ENCODE peak calls at places on chromosomes 13 and 19, in four cellular contexts. One of them, this sample, is unnamed.

GRCh38 chr13:80399340-80400163 is 58.6 kb upstream of the SPRY2 start:
- DNase-seq in AG04450: no peak
- DNase-seq in cardiac muscle cell: no peak
- DNase-seq in epithelial cell of prostate: peak
- DNase-seq in this sample: no peak

GRCh38 chr19:17448190-17448967 is at the start of gene TMEM221:
- DNase-seq in cardiac muscle cell: peak
- DNase-seq in epithelial cell of prostate: no peak
- DNase-seq in AG04450: no peak
- DNase-seq in this sample: no peak

GRCh38 chr13:99383946-99384345 is 76.7 kb upstream of the GPR183 start:
- DNase-seq in epithelial cell of prostate: no peak
- DNase-seq in AG04450: no peak
- DNase-seq in cardiac muscle cell: no peak
- DNase-seq in this sample: no peak

GRCh38 chr13:23433171-23434153 is at the start of gene SACS:
- DNase-seq in epithelial cell of prostate: no peak
- DNase-seq in AG04450: no peak
- DNase-seq in cardiac muscle cell: peak
- DNase-seq in this sample: peak

GRCh38 chr13:74131206-74131605 is 3.0 kb downstream of the KLF12 start:
- DNase-seq in AG04450: no peak
- DNase-seq in epithelial cell of prostate: no peak
- DNase-seq in cardiac muscle cell: no peak
- DNase-seq in this sample: no peak

GRCh38 chr13:60047943-60048342 is 115.8 kb downstream of the DIAPH3 start:
- DNase-seq in cardiac muscle cell: peak
- DNase-seq in epithelial cell of prostate: no peak
- DNase-seq in AG04450: no peak
- DNase-seq in this sample: no peak

GRCh38 chr13:61728468-61728867 is 312.8 kb upstream of the PCDH20 start:
- DNase-seq in AG04450: no peak
- DNase-seq in cardiac muscle cell: peak
- DNase-seq in epithelial cell of prostate: no peak
- DNase-seq in this sample: no peak

GRCh38 chr13:29411493-29411892 is 184.0 kb downstream of the SLC7A1 start:
- DNase-seq in epithelial cell of prostate: no peak
- DNase-seq in AG04450: no peak
- DNase-seq in cardiac muscle cell: peak
- DNase-seq in this sample: no peak

GRCh38 chr19:30371157-30371845 is 883 bp upstream of the ZNF536 start:
- DNase-seq in cardiac muscle cell: no peak
- DNase-seq in AG04450: no peak
- DNase-seq in epithelial cell of prostate: no peak
- DNase-seq in this sample: no peak

GRCh38 chr19:16085115-16085514 is 8.8 kb downstream of the TPM4 start:
- DNase-seq in epithelial cell of prostate: no peak
- DNase-seq in cardiac muscle cell: peak
- DNase-seq in AG04450: no peak
- DNase-seq in this sample: no peak
- H3K27ac ChIP-seq in epithelial cell of prostate: peak
- H3K27ac ChIP-seq in cardiac muscle cell: no peak
- H3K27ac ChIP-seq in AG04450: peak
- H3K27ac ChIP-seq in this sample: no peak

GRCh38 chr19:1920644-1921043 is 15.4 kb downstream of the ADAT3 start:
- DNase-seq in AG04450: no peak
- DNase-seq in cardiac muscle cell: no peak
- DNase-seq in epithelial cell of prostate: no peak
- DNase-seq in this sample: no peak

GRCh38 chr19:1921825-1922224 is 16.6 kb downstream of the ADAT3 start:
- DNase-seq in epithelial cell of prostate: no peak
- DNase-seq in cardiac muscle cell: no peak
- DNase-seq in AG04450: no peak
- DNase-seq in this sample: no peak

GRCh38 chr19:1921326-1921725 is 16.1 kb downstream of the ADAT3 start:
- DNase-seq in cardiac muscle cell: no peak
- DNase-seq in AG04450: no peak
- DNase-seq in epithelial cell of prostate: no peak
- DNase-seq in this sample: no peak

GRCh38 chr19:1917926-1918325 is 12.7 kb downstream of the ADAT3 start:
- DNase-seq in AG04450: no peak
- DNase-seq in epithelial cell of prostate: no peak
- DNase-seq in cardiac muscle cell: no peak
- DNase-seq in this sample: no peak

GRCh38 chr19:1918975-1919374 is 13.8 kb downstream of the ADAT3 start:
- DNase-seq in cardiac muscle cell: no peak
- DNase-seq in epithelial cell of prostate: no peak
- DNase-seq in AG04450: no peak
- DNase-seq in this sample: no peak
- H3K27ac ChIP-seq in cardiac muscle cell: no peak
- H3K27ac ChIP-seq in epithelial cell of prostate: no peak
- H3K27ac ChIP-seq in AG04450: no peak
- H3K27ac ChIP-seq in this sample: no peak

DNA sequence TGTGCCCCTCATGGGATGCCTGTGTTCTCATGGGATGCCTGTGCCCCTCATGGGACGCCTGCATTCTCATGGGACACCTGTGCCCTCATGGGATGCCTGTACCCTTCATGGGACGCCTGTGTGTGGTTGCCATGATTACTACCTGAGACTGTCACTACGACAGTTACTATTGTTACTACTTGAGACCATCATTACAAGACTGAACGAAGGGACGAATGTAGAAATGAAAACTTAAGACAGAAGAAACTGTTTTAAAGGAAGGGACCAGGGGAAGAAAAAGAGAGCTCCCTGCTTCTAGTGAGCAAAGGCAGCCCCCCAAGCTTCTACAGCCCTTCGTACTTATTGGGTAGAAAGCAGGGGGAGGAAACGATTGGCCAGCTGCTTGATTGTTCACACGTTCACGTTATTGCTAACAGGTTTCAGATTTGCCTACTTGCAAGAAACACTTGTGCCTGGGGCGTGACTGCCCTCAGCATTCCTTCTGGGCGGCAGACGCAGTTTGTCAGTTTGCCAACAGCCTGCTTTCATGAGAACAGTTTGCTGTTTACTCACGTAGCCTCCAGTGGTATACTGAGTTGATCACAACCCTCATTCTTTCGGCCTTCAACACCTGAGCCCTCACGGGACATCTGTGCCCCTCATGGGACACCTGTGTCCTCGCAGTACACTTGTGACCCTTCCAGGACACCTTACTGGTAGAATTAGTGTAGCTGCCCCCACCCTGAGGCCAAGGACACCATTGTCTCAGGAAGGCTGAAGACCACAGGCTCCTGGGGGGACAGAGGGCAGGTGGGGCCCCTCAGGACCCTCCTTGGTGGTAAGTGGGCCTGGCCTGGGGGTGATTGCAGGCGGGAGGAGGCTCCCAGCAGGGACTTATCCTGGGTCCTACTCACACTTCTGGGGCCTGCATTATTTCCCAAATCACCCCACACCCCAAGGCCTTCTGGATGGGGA is 2.5 kb upstream of the S1PR4 start:
- DNase-seq in cardiac muscle cell: no peak
- DNase-seq in epithelial cell of prostate: peak
- DNase-seq in AG04450: no peak
- DNase-seq in this sample: no peak
- H3K27ac ChIP-seq in cardiac muscle cell: no peak
- H3K27ac ChIP-seq in epithelial cell of prostate: peak
- H3K27ac ChIP-seq in AG04450: no peak
- H3K27ac ChIP-seq in this sample: no peak

GRCh38 chr19:42472402-42473147 is 29.8 kb upstream of the CXCL17 start:
- DNase-seq in cardiac muscle cell: no peak
- DNase-seq in AG04450: no peak
- DNase-seq in epithelial cell of prostate: no peak
- DNase-seq in this sample: no peak

GRCh38 chr19:42474743-42475142 is 32.0 kb upstream of the CXCL17 start:
- DNase-seq in epithelial cell of prostate: no peak
- DNase-seq in AG04450: no peak
- DNase-seq in cardiac muscle cell: no peak
- DNase-seq in this sample: no peak

GRCh38 chr19:42471554-42472249 is 29.0 kb upstream of the CXCL17 start:
- DNase-seq in AG04450: no peak
- DNase-seq in cardiac muscle cell: peak
- DNase-seq in epithelial cell of prostate: no peak
- DNase-seq in this sample: no peak

GRCh38 chr19:42475366-42475765 is 32.6 kb upstream of the CXCL17 start:
- DNase-seq in epithelial cell of prostate: no peak
- DNase-seq in AG04450: no peak
- DNase-seq in cardiac muscle cell: no peak
- DNase-seq in this sample: no peak

DNA sequence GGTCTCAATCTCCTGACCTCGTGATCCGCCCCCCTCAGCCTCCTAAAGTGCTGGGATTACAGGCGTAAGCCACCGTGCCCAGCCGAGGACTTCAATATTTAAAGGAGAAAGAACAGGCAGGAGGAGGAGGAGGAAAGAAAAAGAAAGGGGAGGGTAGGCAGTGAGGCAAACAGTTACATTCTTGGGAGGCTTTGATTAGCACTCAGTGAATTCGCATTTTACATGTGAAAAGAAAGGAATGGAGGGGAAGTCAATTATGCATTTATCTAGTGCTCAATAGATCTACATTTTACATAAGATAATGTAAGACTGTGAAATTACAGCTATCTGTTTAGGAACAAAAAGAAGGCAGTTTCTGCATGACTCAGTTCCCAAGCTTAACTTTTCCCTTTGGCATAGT is 30.9 kb upstream of the CXCL17 start:
- DNase-seq in cardiac muscle cell: no peak
- DNase-seq in epithelial cell of prostate: no peak
- DNase-seq in AG04450: no peak
- DNase-seq in this sample: no peak
- H3K27ac ChIP-seq in cardiac muscle cell: no peak
- H3K27ac ChIP-seq in epithelial cell of prostate: no peak
- H3K27ac ChIP-seq in AG04450: no peak
- H3K27ac ChIP-seq in this sample: no peak

DNA sequence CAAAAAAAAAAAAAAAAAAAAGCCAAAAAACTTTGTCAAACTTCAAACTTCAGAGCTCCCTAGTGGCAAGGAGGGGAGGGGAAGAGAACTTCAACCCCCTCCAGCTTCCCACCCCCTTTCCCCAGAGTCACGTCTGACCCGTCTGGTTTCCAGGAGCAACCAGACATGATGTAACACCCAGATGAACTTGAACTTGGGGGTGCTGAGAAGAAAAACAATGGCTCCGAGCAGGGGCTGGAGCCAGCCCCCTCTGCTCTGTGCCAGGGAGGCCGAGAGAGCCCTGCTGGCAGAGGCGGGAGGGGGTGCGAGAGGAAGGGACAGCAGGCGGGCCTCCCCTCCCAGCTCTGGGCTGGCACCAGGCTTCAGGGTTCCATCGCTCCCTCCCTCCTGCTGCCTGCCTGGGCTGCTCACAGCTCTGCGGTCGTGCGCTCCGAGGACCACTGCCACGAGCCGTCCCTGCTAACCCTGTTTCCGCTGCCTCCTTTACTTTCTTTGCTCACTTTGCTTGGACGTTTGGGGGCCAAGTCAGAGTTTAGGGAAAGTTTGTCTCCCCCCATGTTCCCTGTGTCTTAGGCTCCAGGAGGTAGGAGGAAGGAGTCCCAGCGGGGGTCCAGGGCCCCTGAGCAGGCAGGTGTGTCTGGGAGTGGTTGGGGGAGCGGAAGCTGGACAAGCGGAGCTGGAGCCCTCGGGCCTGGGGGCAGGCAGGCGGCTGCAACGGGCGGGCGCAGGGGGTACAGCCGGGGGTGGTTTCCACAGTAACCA is 11.1 kb downstream of the LYL1 start:
- DNase-seq in epithelial cell of prostate: no peak
- DNase-seq in cardiac muscle cell: peak
- DNase-seq in AG04450: no peak
- DNase-seq in this sample: peak
- H3K27ac ChIP-seq in epithelial cell of prostate: no peak
- H3K27ac ChIP-seq in cardiac muscle cell: no peak
- H3K27ac ChIP-seq in AG04450: peak
- H3K27ac ChIP-seq in this sample: peak

DNA sequence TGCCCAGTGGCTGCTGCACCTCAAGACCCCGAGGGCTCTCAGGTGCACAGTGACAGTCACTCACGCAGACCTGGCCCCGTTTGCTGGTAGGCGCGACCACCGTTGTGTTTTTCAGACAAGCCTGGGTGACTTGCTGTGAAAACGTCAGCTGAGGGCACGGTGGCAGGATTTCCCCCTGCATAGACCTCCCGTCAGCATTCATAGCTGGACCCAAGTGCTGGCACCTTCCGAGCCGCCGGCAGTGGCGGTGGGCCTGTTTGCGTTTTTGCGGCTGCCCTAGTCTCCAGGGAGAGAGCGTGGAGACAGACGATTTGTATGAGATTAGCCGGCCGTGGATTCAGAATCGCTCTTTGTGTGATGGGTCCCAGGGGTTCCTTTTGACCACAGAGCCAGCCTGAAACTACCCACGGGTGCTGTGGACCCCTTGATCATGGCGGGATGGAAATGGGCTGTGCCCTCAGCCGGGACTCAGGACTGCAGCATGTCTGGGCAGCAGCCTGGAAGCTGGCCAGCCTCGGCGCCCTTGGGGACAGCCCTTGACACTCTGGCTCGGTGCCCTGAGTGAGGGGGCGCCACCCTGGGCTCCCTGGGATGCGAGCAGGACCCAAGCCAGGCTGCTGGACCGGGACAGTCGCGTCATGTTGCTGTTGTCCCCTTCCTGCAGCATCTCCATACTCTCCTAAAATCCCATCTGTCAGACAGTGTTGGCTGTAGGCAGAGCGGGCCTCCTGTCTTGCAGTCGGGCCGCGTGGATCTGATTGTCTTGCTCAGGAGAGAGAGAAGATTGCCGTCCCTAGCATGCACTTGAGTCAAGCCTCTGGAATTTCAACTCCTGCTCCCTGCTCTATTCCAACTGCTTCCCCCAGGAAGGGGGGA is 8.6 kb downstream of the KDM4B start:
- DNase-seq in epithelial cell of prostate: no peak
- DNase-seq in cardiac muscle cell: peak
- DNase-seq in AG04450: peak
- DNase-seq in this sample: no peak
- H3K27ac ChIP-seq in epithelial cell of prostate: peak
- H3K27ac ChIP-seq in cardiac muscle cell: peak
- H3K27ac ChIP-seq in AG04450: peak
- H3K27ac ChIP-seq in this sample: peak

GRCh38 chr13:114026128-114026880 is 52.4 kb upstream of the C13orf46 start:
- DNase-seq in AG04450: no peak
- DNase-seq in epithelial cell of prostate: no peak
- DNase-seq in cardiac muscle cell: no peak
- DNase-seq in this sample: no peak
- H3K27ac ChIP-seq in AG04450: peak
- H3K27ac ChIP-seq in epithelial cell of prostate: no peak
- H3K27ac ChIP-seq in cardiac muscle cell: no peak
- H3K27ac ChIP-seq in this sample: peak

DNA sequence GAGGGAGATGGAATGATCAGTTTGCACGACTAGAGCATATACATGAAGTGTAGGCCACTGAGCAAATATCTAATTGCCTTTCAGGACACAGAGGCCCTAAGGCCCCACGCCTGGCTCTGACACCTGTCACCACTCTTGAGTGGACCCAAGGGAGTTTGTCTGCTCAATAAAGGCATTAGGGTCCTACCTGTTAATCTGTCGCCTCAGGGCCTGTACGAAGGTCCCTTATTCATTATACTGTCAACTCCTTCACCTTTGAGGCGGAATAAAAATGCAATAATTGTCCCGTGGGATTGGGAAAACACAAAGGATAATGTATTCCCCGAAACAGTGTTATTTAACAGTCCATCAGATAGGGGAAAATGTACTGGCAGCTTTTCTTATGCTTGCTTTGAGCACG is 161.9 kb upstream of the SERP2 start:
- DNase-seq in epithelial cell of prostate: no peak
- DNase-seq in cardiac muscle cell: no peak
- DNase-seq in AG04450: no peak
- DNase-seq in this sample: no peak
- H3K27ac ChIP-seq in epithelial cell of prostate: no peak
- H3K27ac ChIP-seq in cardiac muscle cell: no peak
- H3K27ac ChIP-seq in AG04450: no peak
- H3K27ac ChIP-seq in this sample: peak

This sample was measured in caudate nucleus.